ENCODE peak calls at places on chromosomes 12 and 14, in nine cellular contexts. One of them, this sample, is unnamed.
A peak's percentile ranks its signal among the peaks of the same experiment; 100 is the strongest.

GRCh38 chr14:104639889-104640548 is 35.4 kb upstream of the TMEM179 start:
- DNase-seq in ureter: peak; percentile 64
- DNase-seq in LoVo: peak; percentile 60
- DNase-seq in HEK293T: peak; percentile 90
- DNase-seq in activated CD4-positive, alpha-beta memory T cell treated with anti-CD3 and anti-CD28 coated beads, Interleukin-2, amount 10 ng/mL, durations not matched to agents 7 days and 5 days: peak; percentile 54
- DNase-seq in NCI-H524: peak; percentile 57
- DNase-seq in iPS-NIHi11: peak; percentile 96
- DNase-seq in adrenal gland: peak; percentile 51
- DNase-seq in tibial artery: peak; percentile 44
- DNase-seq in this sample: peak; percentile 67

GRCh38 chr14:100902792-100903191 is 730 bp downstream of the RTL1 start:
- DNase-seq in ureter: no peak
- DNase-seq in LoVo: no peak
- DNase-seq in HEK293T: no peak
- DNase-seq in activated CD4-positive, alpha-beta memory T cell treated with anti-CD3 and anti-CD28 coated beads, Interleukin-2, amount 10 ng/mL, durations not matched to agents 7 days and 5 days: no peak
- DNase-seq in NCI-H524: no peak
- DNase-seq in iPS-NIHi11: no peak
- DNase-seq in adrenal gland: no peak
- DNase-seq in tibial artery: no peak
- DNase-seq in this sample: no peak

GRCh38 chr12:21475552-21475951 is 25.9 kb downstream of the RECQL start:
- DNase-seq in ureter: no peak
- DNase-seq in LoVo: no peak
- DNase-seq in HEK293T: no peak
- DNase-seq in activated CD4-positive, alpha-beta memory T cell treated with anti-CD3 and anti-CD28 coated beads, Interleukin-2, amount 10 ng/mL, durations not matched to agents 7 days and 5 days: no peak
- DNase-seq in NCI-H524: no peak
- DNase-seq in iPS-NIHi11: no peak
- DNase-seq in adrenal gland: no peak
- DNase-seq in tibial artery: no peak
- DNase-seq in this sample: no peak

GRCh38 chr14:68768316-68768715 is 24.6 kb downstream of the ZFP36L1 start:
- DNase-seq in ureter: no peak
- DNase-seq in LoVo: no peak
- DNase-seq in HEK293T: no peak
- DNase-seq in activated CD4-positive, alpha-beta memory T cell treated with anti-CD3 and anti-CD28 coated beads, Interleukin-2, amount 10 ng/mL, durations not matched to agents 7 days and 5 days: no peak
- DNase-seq in NCI-H524: no peak
- DNase-seq in iPS-NIHi11: no peak
- DNase-seq in adrenal gland: no peak
- DNase-seq in tibial artery: peak; percentile 15
- DNase-seq in this sample: no peak

GRCh38 chr12:123942277-123942653 is 30.4 kb downstream of the CCDC92 start:
- DNase-seq in ureter: no peak
- DNase-seq in LoVo: no peak
- DNase-seq in HEK293T: no peak
- DNase-seq in activated CD4-positive, alpha-beta memory T cell treated with anti-CD3 and anti-CD28 coated beads, Interleukin-2, amount 10 ng/mL, durations not matched to agents 7 days and 5 days: no peak
- DNase-seq in NCI-H524: no peak
- DNase-seq in iPS-NIHi11: no peak
- DNase-seq in adrenal gland: no peak
- DNase-seq in tibial artery: no peak
- DNase-seq in this sample: no peak

GRCh38 chr12:118520954-118521353 is 144.6 kb downstream of the SUDS3 start:
- DNase-seq in ureter: no peak
- DNase-seq in LoVo: no peak
- DNase-seq in HEK293T: no peak
- DNase-seq in activated CD4-positive, alpha-beta memory T cell treated with anti-CD3 and anti-CD28 coated beads, Interleukin-2, amount 10 ng/mL, durations not matched to agents 7 days and 5 days: no peak
- DNase-seq in NCI-H524: no peak
- DNase-seq in iPS-NIHi11: no peak
- DNase-seq in adrenal gland: no peak
- DNase-seq in tibial artery: no peak
- DNase-seq in this sample: no peak

GRCh38 chr12:109860961-109861360 is 19.4 kb downstream of the GLTP start:
- DNase-seq in ureter: no peak
- DNase-seq in LoVo: no peak
- DNase-seq in HEK293T: no peak
- DNase-seq in activated CD4-positive, alpha-beta memory T cell treated with anti-CD3 and anti-CD28 coated beads, Interleukin-2, amount 10 ng/mL, durations not matched to agents 7 days and 5 days: no peak
- DNase-seq in NCI-H524: no peak
- DNase-seq in iPS-NIHi11: no peak
- DNase-seq in adrenal gland: no peak
- DNase-seq in tibial artery: no peak
- DNase-seq in this sample: no peak

GRCh38 chr12:64621257-64621942 is 11.1 kb downstream of the RASSF3 start:
- DNase-seq in ureter: no peak
- DNase-seq in LoVo: no peak
- DNase-seq in HEK293T: no peak
- DNase-seq in activated CD4-positive, alpha-beta memory T cell treated with anti-CD3 and anti-CD28 coated beads, Interleukin-2, amount 10 ng/mL, durations not matched to agents 7 days and 5 days: no peak
- DNase-seq in NCI-H524: no peak
- DNase-seq in iPS-NIHi11: no peak
- DNase-seq in adrenal gland: no peak
- DNase-seq in tibial artery: no peak
- DNase-seq in this sample: no peak

GRCh38 chr12:70556179-70556869 is 80.9 kb downstream of the PTPRB start:
- DNase-seq in ureter: no peak
- DNase-seq in LoVo: peak; percentile 60
- DNase-seq in HEK293T: no peak
- DNase-seq in activated CD4-positive, alpha-beta memory T cell treated with anti-CD3 and anti-CD28 coated beads, Interleukin-2, amount 10 ng/mL, durations not matched to agents 7 days and 5 days: no peak
- DNase-seq in NCI-H524: no peak
- DNase-seq in iPS-NIHi11: no peak
- DNase-seq in adrenal gland: no peak
- DNase-seq in tibial artery: no peak
- DNase-seq in this sample: no peak

GRCh38 chr12:57772429-57773322 is at the start of gene EEF1AKMT3:
- DNase-seq in ureter: peak; percentile 80
- DNase-seq in LoVo: peak; percentile 64
- DNase-seq in HEK293T: peak; percentile 67
- DNase-seq in activated CD4-positive, alpha-beta memory T cell treated with anti-CD3 and anti-CD28 coated beads, Interleukin-2, amount 10 ng/mL, durations not matched to agents 7 days and 5 days: peak; percentile 57
- DNase-seq in NCI-H524: peak; percentile 67
- DNase-seq in iPS-NIHi11: peak; percentile 76
- DNase-seq in adrenal gland: peak; percentile 75
- DNase-seq in tibial artery: peak; percentile 72
- DNase-seq in this sample: no peak

GRCh38 chr14:69708586-69709169 is 58.3 kb upstream of the SRSF5 start:
- DNase-seq in ureter: no peak
- DNase-seq in LoVo: no peak
- DNase-seq in HEK293T: peak; percentile 44
- DNase-seq in activated CD4-positive, alpha-beta memory T cell treated with anti-CD3 and anti-CD28 coated beads, Interleukin-2, amount 10 ng/mL, durations not matched to agents 7 days and 5 days: peak; percentile 60
- DNase-seq in NCI-H524: peak; percentile 97
- DNase-seq in iPS-NIHi11: no peak
- DNase-seq in adrenal gland: no peak
- DNase-seq in tibial artery: no peak
- DNase-seq in this sample: no peak

This sample was measured in NCI-H460.